ENCODE peak calls at places on chromosomes 4 and X, in four cellular contexts. M is BE2C, S is aorta, Q is endothelial cell. G is an unnamed sample.

GRCh38 chrX:40291553-40291952 is 193.8 kb upstream of the BCOR start:
- DNase-seq in M (no peak), S (no peak), Q (no peak), G (no peak)

GRCh38 chr4:183637461-183637860 is 21.5 kb downstream of the RWDD4 start:
- DNase-seq in M (no peak), Q (no peak), S (no peak), G (no peak)

GRCh38 chr4:142893012-142893411 is 46.9 kb upstream of the INPP4B start:
- DNase-seq in S (no peak), Q (no peak), M (no peak), G (no peak)

GRCh38 chr4:67879486-67879885 is 4.3 kb downstream of the TMPRSS11D start:
- DNase-seq in M (no peak), Q (no peak), S (no peak), G (no peak)

GRCh38 chr4:150363721-150364688 is 217.9 kb upstream of the MAB21L2 start:
- DNase-seq in M (no peak), Q (no peak), S (no peak), G (no peak)

GRCh38 chr4:168384437-168385141 is 66.0 kb upstream of the DDX60 start:
- DNase-seq in S (no peak), Q (no peak), M (no peak), G (no peak)

GRCh38 chr4:145218251-145218650 is 37.9 kb upstream of the OTUD4 start:
- DNase-seq in Q (no peak), M (no peak), S (no peak), G (no peak)

GRCh38 chr4:80183196-80184052 is 13.9 kb upstream of the PRDM8 start:
- DNase-seq in M (peak), Q (peak), S (peak), G (no peak)

GRCh38 chr4:169723207-169723606 is 34.5 kb downstream of the HPF1 start:
- DNase-seq in S (no peak), M (peak), Q (no peak), G (peak)

GRCh38 chr4:86376850-86377249 is 17.0 kb upstream of the MAPK10 start:
- DNase-seq in Q (no peak), M (no peak), S (no peak), G (no peak)

GRCh38 chr4:127686656-127687055 is 43.5 kb upstream of the SLC25A31 start:
- DNase-seq in Q (no peak), S (no peak), M (no peak), G (no peak)

GRCh38 chrX:20361890-20362262 is 95.2 kb upstream of the RPS6KA3 start:
- DNase-seq in Q (no peak), M (no peak), S (no peak), G (no peak)

GRCh38 chr4:137129471-137130244 is 402.6 kb downstream of the PCDH18 start:
- DNase-seq in Q (no peak), S (no peak), M (no peak), G (no peak)

GRCh38 chrX:45240334-45240733 is 39.7 kb upstream of the DIPK2B start:
- DNase-seq in Q (no peak), S (no peak), M (no peak), G (no peak)

GRCh38 chr4:94350095-94350494 is 7.5 kb upstream of the HPGDS start:
- DNase-seq in M (no peak), S (no peak), Q (no peak), G (no peak)

GRCh38 chr4:1746919-1747602 is 25.7 kb downstream of the TACC3 start:
- DNase-seq in M (no peak), Q (no peak), S (no peak), G (no peak)

GRCh38 chr4:8010618-8011017 is 71.0 kb upstream of the AFAP1 start:
- DNase-seq in S (peak), M (peak), Q (no peak), G (no peak)

GRCh38 chrX:153397256-153397960 is 3.7 kb downstream of the PNMA6E start:
- DNase-seq in S (peak), Q (no peak), M (no peak), G (no peak)

GRCh38 chr4:117983541-117984451 is 50.5 kb upstream of the NDST3 start:
- DNase-seq in Q (no peak), S (no peak), M (no peak), G (peak)

GRCh38 chr4:159410076-159410777 is 307.3 kb downstream of the RAPGEF2 start:
- DNase-seq in M (no peak), S (no peak), Q (no peak), G (no peak)

GRCh38 chr4:74189331-74190043 is 31.6 kb downstream of the MTHFD2L start:
- DNase-seq in S (no peak), Q (no peak), M (peak), G (peak)

GRCh38 chrX:68196939-68197791 is 236.1 kb downstream of the OPHN1 start:
- DNase-seq in S (no peak), Q (peak), M (peak), G (peak)

GRCh38 chrX:38175140-38175539 is 45.5 kb downstream of the SRPX start:
- DNase-seq in M (peak), S (no peak), Q (peak), G (no peak)

GRCh38 chr4:28709821-28710330 is 1849.2 kb downstream of the STIM2 start:
- DNase-seq in M (no peak), S (no peak), Q (no peak), G (no peak)

GRCh38 chrX:96563663-96564062 is 121.0 kb upstream of the DIAPH2 start:
- DNase-seq in S (no peak), M (no peak), Q (no peak), G (no peak)

GRCh38 chr4:2059034-2059725 is at the start of gene NAT8L:
- DNase-seq in M (peak), Q (no peak), S (no peak), G (peak)

GRCh38 chrX:155065035-155065734 is 5.8 kb downstream of the CMC4 start:
- DNase-seq in M (no peak), Q (no peak), S (no peak), G (no peak)

GRCh38 chr4:6180841-6181631 is 19.3 kb downstream of the JAKMIP1 start:
- DNase-seq in Q (no peak), M (no peak), S (peak), G (peak)

GRCh38 chrX:39850630-39851152 is 247.1 kb downstream of the BCOR start:
- DNase-seq in M (peak), Q (no peak), S (no peak), G (peak)

GRCh38 chr4:74327751-74328150 is 19.5 kb downstream of the EPGN start:
- DNase-seq in S (no peak), Q (no peak), M (no peak), G (no peak)

GRCh38 chr4:147760695-147761094 is 28.8 kb downstream of the ARHGAP10 start:
- DNase-seq in Q (no peak), S (peak), M (peak), G (no peak)

GRCh38 chr4:169159614-169160013 is 111.1 kb downstream of the SH3RF1 start:
- DNase-seq in S (no peak), Q (no peak), M (no peak), G (no peak)